ENCODE peak calls at places on chromosomes 7 and 10, in six cellular contexts. N is H9, O is neuronal stem cell, S is IMR-90, P is mesenchymal stem cell, T is trophoblast cell. Z is an unnamed sample.

GRCh38 chr7:94395141-94396041 is 696 bp downstream of the COL1A2 start:
- DNase-seq in O (peak), N (peak), P (peak), T (peak), S (peak), Z (peak)

GRCh38 chr10:99977916-99978315 is 31.8 kb downstream of the DNMBP start:
- DNase-seq in O (no peak), N (no peak), T (no peak), S (no peak), P (peak), Z (no peak)

GRCh38 chr7:31108097-31108657 is 56.1 kb downstream of the ADCYAP1R1 start:
- DNase-seq in N (peak), S (no peak), O (no peak), P (no peak), T (no peak), Z (no peak)

GRCh38 chr7:156160811-156161210 is 348.5 kb upstream of the SHH start:
- DNase-seq in S (no peak), O (peak), N (peak), T (no peak), P (no peak), Z (peak)

GRCh38 chr7:15795371-15795770 is 108.9 kb upstream of the MEOX2 start:
- DNase-seq in O (no peak), P (no peak), S (no peak), N (no peak), T (no peak), Z (no peak)

GRCh38 chr10:42939685-42940366 is 137.0 kb upstream of the RET start:
- DNase-seq in O (no peak), P (no peak), S (no peak), T (no peak), N (no peak), Z (no peak)

GRCh38 chr7:111067251-111067650 is 23.7 kb upstream of the LRRN3 start:
- DNase-seq in T (no peak), O (no peak), N (no peak), S (no peak), P (no peak), Z (no peak)

GRCh38 chr7:28069788-28070187 is 110.8 kb downstream of the JAZF1 start:
- DNase-seq in O (no peak), S (peak), P (peak), T (no peak), N (no peak), Z (no peak)

GRCh38 chr10:133258066-133258817 is 18.4 kb downstream of the ADAM8 start:
- DNase-seq in P (no peak), T (no peak), S (no peak), N (no peak), O (no peak), Z (no peak)

GRCh38 chr10:55374060-55374459 is 573.0 kb upstream of the PCDH15 start:
- DNase-seq in O (no peak), S (no peak), N (no peak), T (no peak), P (no peak), Z (no peak)

GRCh38 chr7:156610601-156611000 is 30.0 kb upstream of the RNF32 start:
- DNase-seq in T (peak), P (no peak), O (no peak), S (no peak), N (no peak), Z (no peak)

GRCh38 chr7:107501593-107501992 is 31.7 kb downstream of the GPR22 start:
- DNase-seq in O (no peak), S (peak), T (peak), N (no peak), P (peak), Z (no peak)

GRCh38 chr10:74704629-74705360 is 121.6 kb upstream of the KAT6B start:
- DNase-seq in O (no peak), S (peak), P (no peak), N (no peak), T (no peak), Z (no peak)

GRCh38 chr7:50475340-50475739 is 25.2 kb upstream of the FIGNL1 start:
- DNase-seq in S (no peak), T (no peak), O (no peak), N (no peak), P (no peak), Z (no peak)
- H3K14ac ChIP-seq in S (no peak), T (no peak), O (no peak), N (no peak), P (no peak), Z (no peak)

GRCh38 chr10:103621778-103622115 is 128.2 kb downstream of the NEURL1 start:
- DNase-seq in N (no peak), T (no peak), O (no peak), S (no peak), P (no peak), Z (no peak)

GRCh38 chr10:103619424-103620356 is 126.2 kb downstream of the NEURL1 start:
- DNase-seq in O (no peak), T (no peak), P (no peak), S (no peak), N (no peak), Z (no peak)

GRCh38 chr10:103622286-103622685 is 128.8 kb downstream of the NEURL1 start:
- DNase-seq in O (no peak), S (no peak), P (no peak), N (no peak), T (no peak), Z (no peak)

GRCh38 chr10:103620357-103620749 is 126.8 kb downstream of the NEURL1 start:
- DNase-seq in P (no peak), T (no peak), S (no peak), N (no peak), O (no peak), Z (no peak)

GRCh38 chr10:103620891-103621777 is 127.6 kb downstream of the NEURL1 start:
- DNase-seq in P (no peak), T (no peak), O (no peak), S (no peak), N (no peak), Z (no peak)
- H3K14ac ChIP-seq in P (no peak), T (no peak), O (no peak), S (no peak), N (no peak), Z (no peak)

GRCh38 chr7:1349351-1349761 is 109.9 kb downstream of the MICALL2 start:
- DNase-seq in N (no peak), P (no peak), S (no peak), O (no peak), T (no peak), Z (no peak)
- H3K14ac ChIP-seq in N (no peak), P (no peak), S (no peak), O (no peak), T (no peak), Z (no peak)

GRCh38 chr7:7803597-7804229 is 85.3 kb upstream of the RPA3 start:
- DNase-seq in P (no peak), S (no peak), T (no peak), N (no peak), O (no peak), Z (no peak)
- H3K14ac ChIP-seq in P (no peak), S (no peak), T (no peak), N (no peak), O (no peak), Z (no peak)

Z was measured in H1.